ENCODE peak calls at places on chromosomes 4 and X, in four cellular contexts. Y is AG09319, H is breast epithelium, J is NB4. S is an unnamed sample.

GRCh38 chr4:81572398-81572797 is 100.7 kb upstream of the RASGEF1B start:
- DNase-seq in Y (no peak), H (no peak), J (no peak), S (no peak)

GRCh38 chr4:154982187-154983047 is 201.3 kb downstream of the RBM46 start:
- DNase-seq in Y (peak), H (peak), J (peak), S (no peak)

GRCh38 chr4:7429601-7430078 is 5.1 kb downstream of the PSAPL1 start:
- DNase-seq in Y (no peak), H (peak), J (no peak), S (no peak)

GRCh38 chr4:86482851-86483490 is 111.1 kb upstream of the PTPN13 start:
- DNase-seq in Y (no peak), H (no peak), J (peak), S (no peak)

GRCh38 chr4:76745264-76745663 is 152.7 kb downstream of the SOWAHB start:
- DNase-seq in Y (no peak), H (no peak), J (no peak), S (no peak)

GRCh38 chr4:5989236-5990225 is 28.7 kb downstream of the C4orf50 start:
- DNase-seq in Y (no peak), H (no peak), J (no peak), S (no peak)

GRCh38 chr4:150209140-150209829 is 131.0 kb downstream of the DCLK2 start:
- DNase-seq in Y (no peak), H (peak), J (peak), S (peak)

GRCh38 chrX:100895365-100896075 is 21.4 kb upstream of the NOX1 start:
- DNase-seq in Y (no peak), H (no peak), J (peak), S (no peak)

DNA sequence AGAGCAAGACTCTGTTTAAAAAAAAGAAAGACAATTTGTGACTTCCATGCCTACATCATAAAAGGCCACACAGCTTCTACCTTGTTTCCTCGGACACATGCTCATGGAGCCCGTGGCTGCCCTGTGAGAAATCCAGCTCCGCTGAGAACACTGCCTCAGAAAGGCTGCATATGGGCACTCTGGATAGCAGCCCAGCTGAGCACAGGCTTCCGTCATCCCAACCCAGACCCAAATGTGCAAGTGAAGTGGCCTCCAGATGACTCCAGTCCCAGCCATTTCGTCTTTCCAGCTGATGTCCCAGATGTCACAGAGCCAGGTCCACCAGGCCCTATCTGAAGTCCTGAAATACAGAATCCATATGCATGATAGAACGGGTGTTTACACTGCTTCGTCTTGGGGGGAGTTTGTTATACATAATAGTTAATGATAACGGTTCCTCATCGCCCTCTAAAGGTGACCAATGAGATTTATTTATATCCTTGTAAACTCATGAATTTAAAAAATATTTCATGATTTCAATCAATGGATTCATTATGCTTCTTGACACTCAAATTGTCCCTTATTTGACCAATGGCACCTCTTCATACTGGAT is 72.7 kb upstream of the TRIM2 start:
- DNase-seq in Y (no peak), H (no peak), J (no peak), S (no peak)
- TF ChIP-seq CTCF in Y (no peak), H (no peak), J (no peak), S (no peak)

GRCh38 chrX:29233592-29234179 is 646.4 kb downstream of the IL1RAPL1 start:
- DNase-seq in Y (no peak), H (no peak), J (no peak), S (no peak)

GRCh38 chrX:29229802-29230201 is 642.6 kb downstream of the IL1RAPL1 start:
- DNase-seq in Y (no peak), H (no peak), J (no peak), S (no peak)

DNA sequence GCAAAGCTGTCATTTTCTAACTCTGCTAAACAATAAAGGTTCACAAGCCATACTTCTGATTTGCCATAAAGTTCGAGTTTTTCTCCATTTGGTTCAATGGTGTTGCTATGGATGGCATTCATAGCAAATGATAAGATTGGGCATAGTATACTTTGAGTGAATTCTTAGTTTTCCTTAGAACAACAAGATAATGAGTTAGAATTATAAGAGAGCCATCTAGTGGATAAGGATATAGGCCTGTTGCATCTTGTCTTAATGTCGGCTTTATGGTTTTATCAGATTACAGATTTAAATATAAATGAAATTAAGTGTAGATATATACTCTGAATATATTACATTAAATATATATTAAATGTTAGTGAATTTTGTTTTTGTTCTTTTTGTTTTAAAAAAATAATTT is 644.6 kb downstream of the IL1RAPL1 start:
- DNase-seq in Y (no peak), H (no peak), J (no peak), S (no peak)
- TF ChIP-seq CTCF in Y (peak), H (no peak), J (no peak), S (no peak)

GRCh38 chrX:56268888-56269287 is 36.7 kb downstream of the KLF8 start:
- DNase-seq in Y (no peak), H (no peak), J (no peak), S (no peak)
- TF ChIP-seq CTCF in Y (no peak), H (no peak), J (no peak), S (no peak)

GRCh38 chr4:44448548-44449443 is at the start of gene KCTD8:
- DNase-seq in Y (no peak), H (peak), J (peak), S (peak)
- TF ChIP-seq CTCF in Y (peak), H (peak), J (peak), S (no peak)

GRCh38 chrX:110026099-110026844 is 23.4 kb downstream of the TMEM164 start:
- DNase-seq in Y (no peak), H (no peak), J (no peak), S (no peak)
- TF ChIP-seq CTCF in Y (no peak), H (no peak), J (no peak), S (no peak)

GRCh38 chr4:125085-125820 is 952 bp downstream of the ZNF718 start:
- DNase-seq in Y (no peak), H (no peak), J (peak), S (peak)
- TF ChIP-seq CTCF in Y (no peak), H (no peak), J (no peak), S (no peak)

GRCh38 chr4:117771647-117772337 is 262.5 kb upstream of the NDST3 start:
- DNase-seq in Y (no peak), H (no peak), J (peak), S (no peak)
- TF ChIP-seq CTCF in Y (no peak), H (no peak), J (peak), S (no peak)

GRCh38 chr4:93776386-93777080 is 52.0 kb upstream of the ATOH1 start:
- DNase-seq in Y (no peak), H (no peak), J (no peak), S (no peak)
- TF ChIP-seq CTCF in Y (no peak), H (no peak), J (no peak), S (no peak)

DNA sequence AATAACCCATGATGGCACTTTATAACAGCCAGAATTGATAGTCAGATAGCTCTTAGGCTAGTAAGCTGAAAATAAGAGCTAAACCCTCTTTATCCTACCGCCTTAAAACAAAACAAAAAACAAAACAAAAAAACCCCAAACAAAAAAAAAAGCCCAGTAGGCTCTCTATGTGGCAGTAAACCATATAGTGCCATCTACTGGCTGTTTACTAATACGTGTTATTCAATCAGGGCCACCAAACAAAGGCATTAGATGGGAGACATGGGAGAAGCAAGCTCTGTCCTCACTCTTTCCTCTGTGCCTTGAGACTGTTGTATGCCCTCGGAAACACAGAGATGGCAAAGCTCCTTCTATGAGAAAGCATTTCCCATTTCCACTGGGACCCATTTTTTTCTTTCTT is 148.8 kb upstream of the MID1 start:
- DNase-seq in Y (no peak), H (no peak), J (peak), S (no peak)
- TF ChIP-seq CTCF in Y (peak), H (no peak), J (peak), S (no peak)

GRCh38 chr4:73608677-73609594 is 11.3 kb downstream of the RASSF6 start:
- DNase-seq in Y (no peak), H (no peak), J (no peak), S (no peak)
- TF ChIP-seq CTCF in Y (no peak), H (no peak), J (no peak), S (no peak)

S was measured in omental fat pad.